ENCODE peak calls at places on chromosomes 2 and 18, in five cellular contexts. R, Q, S, U and K are unnamed samples.

GRCh38 chr2:241063587-241063986 is 38.5 kb downstream of the MTERF4 start:
- DNase-seq in R (no peak), Q (no peak), S (no peak), U (no peak), K (no peak)

GRCh38 chr2:119117408-119117807 is 41.1 kb downstream of the C1QL2 start:
- DNase-seq in R (no peak), Q (no peak), S (no peak), U (no peak), K (no peak)

GRCh38 chr2:240229603-240230423 is 89.4 kb upstream of the OTOS start:
- DNase-seq in R (no peak), Q (no peak), S (peak), U (peak), K (no peak)

GRCh38 chr2:216632952-216633615 is at the start of gene IGFBP2:
- DNase-seq in R (no peak), Q (peak), S (peak), U (peak), K (no peak)

GRCh38 chr2:84904717-84905174 is 710 bp upstream of the TMSB10 start:
- DNase-seq in R (peak), Q (peak), S (no peak), U (peak), K (peak)

GRCh38 chr2:193101591-193101990 is 906.9 kb upstream of the TMEFF2 start:
- DNase-seq in R (no peak), Q (no peak), S (no peak), U (no peak), K (no peak)

GRCh38 chr18:61530681-61531080 is 197.5 kb downstream of the CDH20 start:
- DNase-seq in R (no peak), Q (no peak), S (no peak), U (no peak), K (no peak)

GRCh38 chr2:232865165-232865564 is 4.9 kb upstream of the SNORC start:
- DNase-seq in R (no peak), Q (no peak), S (no peak), U (no peak), K (no peak)

GRCh38 chr2:17620280-17620679 is 79.8 kb downstream of the VSNL1 start:
- DNase-seq in R (no peak), Q (no peak), S (peak), U (no peak), K (no peak)

GRCh38 chr18:48832961-48833700 is 117.6 kb downstream of the SMAD7 start:
- DNase-seq in R (peak), Q (peak), S (peak), U (peak), K (peak)

GRCh38 chr2:25899404-25899925 is 21.2 kb upstream of the ASXL2 start:
- DNase-seq in R (no peak), Q (no peak), S (no peak), U (peak), K (no peak)

GRCh38 chr2:144521702-144522101 is 1.8 kb upstream of the ZEB2 start:
- DNase-seq in R (no peak), Q (no peak), S (no peak), U (no peak), K (no peak)

GRCh38 chr18:73663581-73663980 is 484.1 kb downstream of the FBXO15 start:
- DNase-seq in R (no peak), Q (no peak), S (peak), U (peak), K (no peak)

GRCh38 chr2:98253461-98254073 is 92.7 kb upstream of the CNGA3 start:
- DNase-seq in R (no peak), Q (no peak), S (peak), U (no peak), K (peak)

GRCh38 chr2:73020657-73021370 is 50.7 kb downstream of the SFXN5 start:
- DNase-seq in R (no peak), Q (no peak), S (no peak), U (peak), K (no peak)

GRCh38 chr2:179800776-179801175 is 60.6 kb downstream of the ZNF385B start:
- DNase-seq in R (no peak), Q (no peak), S (no peak), U (no peak), K (no peak)

GRCh38 chr2:176554107-176555048 is 285.1 kb downstream of the MTX2 start:
- DNase-seq in R (no peak), Q (peak), S (peak), U (peak), K (no peak)

GRCh38 chr2:144042751-144043150 is 477.2 kb downstream of the ZEB2 start:
- DNase-seq in R (no peak), Q (no peak), S (no peak), U (no peak), K (no peak)

GRCh38 chr2:97992836-97993825 is 2.6 kb downstream of the TMEM131 start:
- DNase-seq in R (no peak), Q (no peak), S (peak), U (peak), K (no peak)

GRCh38 chr2:234252766-234253165 is 202.3 kb downstream of the SPP2 start:
- DNase-seq in R (no peak), Q (no peak), S (no peak), U (no peak), K (no peak)

GRCh38 chr2:180110469-180110868 is 103.4 kb upstream of the CWC22 start:
- DNase-seq in R (no peak), Q (no peak), S (no peak), U (no peak), K (no peak)

GRCh38 chr2:168231609-168232241 is 15.7 kb downstream of the STK39 start:
- DNase-seq in R (no peak), Q (no peak), S (no peak), U (no peak), K (peak)

GRCh38 chr2:9697904-9698303 is 67.1 kb upstream of the YWHAQ start:
- DNase-seq in R (no peak), Q (no peak), S (no peak), U (no peak), K (no peak)

GRCh38 chr2:213920014-213920413 is 490.8 kb upstream of the VWC2L start:
- DNase-seq in R (no peak), Q (no peak), S (no peak), U (no peak), K (no peak)

GRCh38 chr2:233000886-233001750 is 11.9 kb downstream of the NGEF start:
- DNase-seq in R (no peak), Q (no peak), S (no peak), U (no peak), K (no peak)

GRCh38 chr18:66235206-66235605 is 368.7 kb downstream of the CDH19 start:
- DNase-seq in R (no peak), Q (no peak), S (no peak), U (no peak), K (no peak)

GRCh38 chr18:77199707-77200106 is 49.9 kb upstream of the GALR1 start:
- DNase-seq in R (no peak), Q (no peak), S (no peak), U (no peak), K (no peak)

GRCh38 chr2:156589381-156590079 is 153.4 kb downstream of the GPD2 start:
- DNase-seq in R (no peak), Q (peak), S (peak), U (peak), K (no peak)

GRCh38 chr2:30684996-30685395 is 122.2 kb downstream of the CAPN13 start:
- DNase-seq in R (no peak), Q (no peak), S (no peak), U (no peak), K (no peak)

GRCh38 chr2:128411431-128411830 is 92.8 kb upstream of the HS6ST1 start:
- DNase-seq in R (peak), Q (no peak), S (no peak), U (no peak), K (no peak)

GRCh38 chr2:150388289-150388625 is 99.2 kb downstream of the RND3 start:
- DNase-seq in R (no peak), Q (no peak), S (no peak), U (no peak), K (no peak)

GRCh38 chr18:56393870-56394269 is 244.5 kb downstream of the TXNL1 start:
- DNase-seq in R (no peak), Q (no peak), S (no peak), U (no peak), K (no peak)

DNA sequence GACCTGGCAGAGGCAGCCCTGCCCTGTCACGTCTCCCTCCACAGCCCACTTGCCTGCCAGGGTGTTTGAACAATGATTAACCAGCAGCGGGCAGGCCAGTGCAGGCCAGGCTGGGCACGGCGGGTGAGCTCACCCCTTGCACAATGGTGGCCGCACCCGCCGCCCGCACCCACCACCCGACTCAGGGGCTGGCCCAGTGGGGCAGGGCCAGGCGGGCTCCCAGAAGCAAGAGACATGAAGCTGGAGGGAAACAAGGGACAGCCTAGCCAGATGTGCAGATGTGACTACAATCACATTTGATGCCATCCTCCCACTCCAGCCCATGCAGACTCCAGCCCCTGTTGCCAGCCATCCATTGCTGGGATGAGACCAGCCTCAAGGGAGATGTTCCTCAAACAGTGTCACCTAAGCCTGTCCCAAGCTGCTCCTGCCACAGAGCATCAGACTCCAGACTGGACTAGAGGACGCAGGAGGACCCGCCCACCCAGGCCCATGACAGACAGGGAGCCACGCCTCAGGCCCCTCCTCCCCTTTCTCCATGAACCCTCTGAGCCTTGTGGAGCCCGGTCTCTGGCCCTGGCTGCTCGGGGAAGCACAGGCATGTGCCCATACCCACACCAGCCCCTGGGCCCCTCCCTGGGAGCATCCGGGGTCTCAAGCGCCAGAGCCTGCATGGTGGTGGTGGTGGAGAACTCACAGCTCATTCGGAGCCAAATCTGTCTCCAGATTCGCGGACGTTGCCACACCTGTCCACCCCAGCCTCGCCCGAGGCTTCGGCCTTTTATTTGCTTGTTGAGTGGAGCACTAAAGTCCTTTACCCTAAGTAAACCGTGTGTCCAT is 45.0 kb downstream of the SDC1 start:
- DNase-seq in R (no peak), Q (peak), S (peak), U (peak), K (no peak)
- TF ChIP-seq CTCF in R (no peak), Q (no peak), S (peak), U (peak), K (no peak)

GRCh38 chr2:33038799-33039198 is 92.0 kb downstream of the LTBP1 start:
- DNase-seq in R (no peak), Q (no peak), S (no peak), U (no peak), K (no peak)

GRCh38 chr2:33032245-33032644 is 85.5 kb downstream of the LTBP1 start:
- DNase-seq in R (no peak), Q (no peak), S (no peak), U (no peak), K (no peak)

GRCh38 chr2:33033524-33034150 is 86.9 kb downstream of the LTBP1 start:
- DNase-seq in R (no peak), Q (peak), S (peak), U (peak), K (no peak)

GRCh38 chr2:33038230-33038629 is 91.5 kb downstream of the LTBP1 start:
- DNase-seq in R (no peak), Q (no peak), S (peak), U (no peak), K (no peak)

GRCh38 chr2:33034784-33035183 is 88.0 kb downstream of the LTBP1 start:
- DNase-seq in R (no peak), Q (no peak), S (peak), U (peak), K (no peak)
- H3K4me3 ChIP-seq in R (peak), Q (no peak), S (no peak), U (no peak), K (peak)

GRCh38 chr2:160246356-160246755 is 46.3 kb upstream of the ITGB6 start:
- DNase-seq in R (no peak), Q (no peak), S (no peak), U (no peak), K (no peak)
- H3K27ac ChIP-seq in R (peak), Q (no peak), S (no peak), U (no peak), K (no peak)

GRCh38 chr2:195312662-195313061 is 344.4 kb upstream of the SLC39A10 start:
- DNase-seq in R (no peak), Q (no peak), S (no peak), U (no peak), K (no peak)
- TF ChIP-seq CTCF in R (no peak), Q (no peak), S (no peak), U (no peak), K (no peak)

DNA sequence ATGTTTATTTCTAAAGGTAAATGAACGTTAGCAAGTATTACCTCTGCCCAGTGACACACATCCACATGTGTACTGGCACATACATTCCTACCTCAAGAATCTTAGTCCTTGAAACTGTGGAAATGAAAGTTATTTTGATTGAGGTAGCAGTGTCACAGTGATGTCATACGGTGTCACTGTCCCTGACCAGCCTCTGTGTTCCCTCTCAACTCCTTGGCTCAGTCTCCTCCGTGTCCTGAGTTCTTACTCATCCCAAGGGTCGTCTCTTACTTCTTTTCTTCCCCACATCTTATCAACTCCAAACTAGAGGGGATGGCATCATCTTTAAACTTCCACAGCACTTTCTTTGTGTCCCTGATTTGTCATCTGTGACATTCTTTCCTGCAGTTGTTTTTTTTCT is 3.3 kb downstream of the NCK2 start:
- DNase-seq in R (no peak), Q (no peak), S (no peak), U (no peak), K (no peak)
- H3K4me3 ChIP-seq in R (peak), Q (no peak), S (no peak), U (no peak), K (no peak)

DNA sequence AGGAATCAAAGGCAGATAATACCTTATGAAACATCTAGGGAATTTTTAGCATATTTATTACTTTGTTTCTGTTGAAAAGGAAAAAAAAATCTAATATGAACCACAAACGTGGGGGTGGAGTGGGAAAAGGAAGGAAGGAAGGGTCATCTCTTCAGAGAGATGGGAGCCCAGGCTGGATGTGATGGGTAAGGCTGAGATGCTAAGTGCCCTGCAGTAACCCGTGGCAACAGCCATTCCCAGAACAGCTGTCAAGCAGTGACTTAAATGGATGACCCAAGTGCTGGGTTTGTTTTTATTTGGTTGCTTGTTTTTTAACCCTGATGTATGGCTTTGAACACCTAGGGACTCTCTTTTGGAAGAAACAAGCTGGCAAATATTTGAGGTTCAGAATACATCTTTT is 50.7 kb upstream of the KLF7 start:
- DNase-seq in R (no peak), Q (peak), S (no peak), U (no peak), K (no peak)
- H3K27ac ChIP-seq in R (no peak), Q (no peak), S (no peak), U (no peak), K (no peak)

DNA sequence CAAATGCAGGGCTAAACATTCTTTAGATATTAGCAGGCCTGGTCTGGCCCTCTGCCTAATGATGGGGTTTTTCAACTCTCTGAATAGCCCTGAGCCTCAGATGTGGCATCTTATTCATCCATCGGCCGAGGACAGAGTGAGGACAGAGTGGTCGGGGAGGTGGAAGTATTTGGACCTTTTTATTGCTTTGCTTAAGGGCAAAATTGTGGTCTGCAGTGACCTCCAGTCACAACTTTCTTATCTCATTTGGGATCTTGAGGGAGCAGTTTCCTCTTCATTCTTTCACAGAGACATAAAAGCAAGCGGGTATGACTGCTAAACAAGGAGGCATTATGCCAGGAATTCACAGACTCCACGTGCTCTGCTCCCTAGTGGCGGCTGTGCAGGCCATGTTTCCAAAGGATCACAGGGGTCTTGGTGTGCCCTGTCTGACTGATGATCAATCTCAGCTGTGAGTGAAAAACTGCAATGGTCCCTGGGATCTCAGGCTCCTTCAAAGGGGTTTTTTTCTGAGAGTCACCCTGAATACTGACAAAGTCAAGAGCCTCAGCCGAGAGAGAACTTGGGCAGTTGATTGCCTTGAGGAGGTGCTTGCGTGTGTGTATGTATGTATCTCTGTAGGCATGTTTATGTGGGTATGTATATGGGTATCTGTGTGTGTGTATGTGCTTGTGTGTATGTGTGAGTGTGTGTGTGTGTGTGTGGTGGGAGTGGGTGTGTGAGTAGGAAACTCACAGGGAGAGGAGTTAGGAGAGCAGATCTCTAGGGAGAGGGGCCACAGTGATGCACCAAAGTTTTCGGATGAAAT is 47.6 kb downstream of the RAPGEF4 start:
- DNase-seq in R (no peak), Q (peak), S (peak), U (peak), K (no peak)
- TF ChIP-seq CTCF in R (no peak), Q (peak), S (peak), U (peak), K (no peak)